ENCODE peak calls at places on chromosomes 11 and 22, in nine cellular contexts. A is uterus, D is mammary epithelial cell, V is cardiac muscle cell, K is right lobe of liver, G is heart left ventricle, M is SK-N-SH, R is IMR-90, B is astrocyte. O is an unnamed sample.

GRCh38 chr11:79973701-79974626 is 533.1 kb upstream of the TENM4 start:
- DNase-seq in M (no peak), A (no peak), V (peak; percentile 19), D (peak; percentile 3), B (no peak), G (no peak), K (no peak), R (peak; percentile 31), O (no peak)

GRCh38 chr11:114296190-114296978 is at the start of gene NNMT:
- DNase-seq in R (peak; percentile 97), B (peak; percentile 98), M (no peak), G (peak; percentile 81), V (no peak), K (peak; percentile 78), D (peak; percentile 89), A (peak; percentile 85), O (peak; percentile 63)

GRCh38 chr11:32056445-32056844 is 34.4 kb upstream of the RCN1 start:
- DNase-seq in A (no peak), D (peak; percentile 57), V (no peak), K (no peak), B (peak; percentile 56), M (no peak), R (no peak), G (no peak), O (no peak)

GRCh38 chr11:106344392-106344791 is 266.9 kb downstream of the AASDHPPT start:
- DNase-seq in A (no peak), B (peak; percentile 53), D (peak; percentile 5), M (no peak), G (no peak), R (peak; percentile 75), K (no peak), V (no peak), O (no peak)

GRCh38 chr22:44761025-44761424 is 8.7 kb downstream of the ARHGAP8 start:
- DNase-seq in G (no peak), D (no peak), R (no peak), B (no peak), K (no peak), V (no peak), A (no peak), M (no peak), O (no peak)

GRCh38 chr11:82494988-82495432 is 238.7 kb downstream of the FAM181B start:
- DNase-seq in K (no peak), V (peak; percentile 26), M (peak; percentile 22), A (no peak), R (no peak), G (no peak), D (peak; percentile 4), B (no peak), O (no peak)

GRCh38 chr11:73996161-73996747 is 12.6 kb downstream of the UCP3 start:
- DNase-seq in K (no peak), R (no peak), D (no peak), M (no peak), A (no peak), G (no peak), B (no peak), V (no peak), O (no peak)

GRCh38 chr11:41486436-41486835 is 27.0 kb upstream of the LRRC4C start:
- DNase-seq in R (no peak), B (peak; percentile 52), G (no peak), K (no peak), A (no peak), D (peak; percentile 57), M (no peak), V (no peak), O (no peak)

GRCh38 chr11:82867495-82868082 is 32.6 kb downstream of the PRCP start:
- DNase-seq in G (peak; percentile 58), A (peak; percentile 89), V (peak; percentile 95), B (peak; percentile 57), D (peak; percentile 44), R (peak; percentile 76), M (peak; percentile 62), K (peak; percentile 35), O (peak; percentile 80)

GRCh38 chr11:58829736-58830135 is 14.8 kb downstream of the GLYATL2 start:
- DNase-seq in V (no peak), A (no peak), R (peak; percentile 78), M (no peak), G (no peak), D (peak; percentile 86), K (no peak), B (peak; percentile 73), O (no peak)

GRCh38 chr11:116240661-116241060 is 532.1 kb downstream of the BUD13 start:
- DNase-seq in G (no peak), D (no peak), V (no peak), M (no peak), K (no peak), R (no peak), A (no peak), B (no peak), O (no peak)

GRCh38 chr11:114321621-114322257 is 25.5 kb downstream of the NNMT start:
- DNase-seq in R (peak; percentile 91), A (peak; percentile 60), K (no peak), M (no peak), D (peak; percentile 76), V (no peak), B (peak; percentile 92), G (no peak), O (no peak)

GRCh38 chr22:27307545-27308279 is 493.8 kb downstream of the MN1 start:
- DNase-seq in V (no peak), K (no peak), G (no peak), D (no peak), R (no peak), M (no peak), A (no peak), B (no peak), O (no peak)

GRCh38 chr22:36867695-36868094 is 6.9 kb downstream of the NCF4 start:
- DNase-seq in D (no peak), A (no peak), M (no peak), B (no peak), V (no peak), G (no peak), K (no peak), R (no peak), O (no peak)

GRCh38 chr22:36864454-36865215 is 3.8 kb downstream of the NCF4 start:
- DNase-seq in V (no peak), M (no peak), B (no peak), K (no peak), A (no peak), G (no peak), R (no peak), D (no peak), O (no peak)

GRCh38 chr22:36863281-36863680 is 2.5 kb downstream of the NCF4 start:
- DNase-seq in D (no peak), M (no peak), B (no peak), A (no peak), G (no peak), R (no peak), V (no peak), K (no peak), O (no peak)

GRCh38 chr22:36863979-36864378 is 3.2 kb downstream of the NCF4 start:
- DNase-seq in A (no peak), V (no peak), B (no peak), M (no peak), K (no peak), G (no peak), D (no peak), R (no peak), O (no peak)

DNA sequence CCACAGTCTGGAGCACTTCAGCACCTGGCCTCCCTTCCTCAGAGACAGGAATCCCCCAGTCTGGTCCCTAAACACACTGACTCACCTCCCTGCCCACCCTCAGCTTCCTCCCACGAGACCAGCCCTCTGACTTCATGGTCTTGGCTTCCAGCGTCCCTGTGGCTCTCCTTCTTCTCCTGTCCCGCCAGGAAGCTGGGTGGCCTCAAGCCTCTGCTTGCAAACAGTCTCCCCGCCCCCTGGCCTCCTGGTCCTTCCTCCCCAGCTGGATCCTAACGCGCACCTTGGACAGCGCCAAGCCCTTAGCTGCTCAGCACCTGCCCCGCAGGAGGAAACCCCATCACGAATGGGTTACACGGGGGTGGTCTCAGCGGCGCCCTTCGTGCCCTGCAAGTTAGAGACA is 4.5 kb downstream of the NCF4 start:
- DNase-seq in G (no peak), M (no peak), K (no peak), B (no peak), A (no peak), V (peak; percentile 61), D (peak; percentile 25), R (no peak), O (no peak)
- H3K4me1 ChIP-seq in G (no peaks in the 10 kb centered on the region), M (no peaks in the 10 kb centered on the region), K (no peaks in the 10 kb centered on the region), B (no peaks in the 10 kb centered on the region), A (no peaks in the 10 kb centered on the region), V (no peaks in the 10 kb centered on the region), D (peaks cover 9% of the 10 kb centered on the region), R (no peaks in the 10 kb centered on the region), O (no peaks in the 10 kb centered on the region)

DNA sequence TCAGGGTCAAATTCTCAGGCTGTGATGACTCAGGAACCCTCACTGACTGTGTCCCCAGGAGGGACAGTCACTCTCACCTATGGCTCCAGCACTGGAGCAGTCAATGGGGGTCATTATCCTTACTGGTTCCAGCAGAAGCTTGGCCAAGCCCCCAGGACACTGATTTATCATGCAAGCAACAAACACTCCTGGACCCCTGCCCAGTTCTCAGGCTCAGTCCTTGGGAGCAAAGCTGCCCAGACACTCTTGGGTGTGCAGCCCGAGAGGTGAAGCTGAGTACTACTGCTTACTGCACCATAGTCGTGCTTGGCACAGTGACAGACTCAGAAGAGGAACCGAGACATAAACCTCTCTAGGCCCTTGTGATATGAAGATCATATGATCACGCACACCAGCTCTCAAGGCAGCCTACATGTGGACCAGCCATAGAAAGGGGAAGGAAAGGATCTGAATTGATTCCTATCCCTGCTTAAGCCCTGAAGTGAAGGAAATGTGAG is 58.2 kb downstream of the ZNF280B start:
- DNase-seq in D (no peak), G (no peak), K (no peak), M (no peak), R (no peak), V (no peak), B (no peak), A (no peak), O (peak; percentile 35)
- TF ChIP-seq CTCF in D (no peak), G (no peak), K (no peak), M (no peak), R (no peak), V (no peak), B (no peak), A (no peak), O (no peak)

DNA sequence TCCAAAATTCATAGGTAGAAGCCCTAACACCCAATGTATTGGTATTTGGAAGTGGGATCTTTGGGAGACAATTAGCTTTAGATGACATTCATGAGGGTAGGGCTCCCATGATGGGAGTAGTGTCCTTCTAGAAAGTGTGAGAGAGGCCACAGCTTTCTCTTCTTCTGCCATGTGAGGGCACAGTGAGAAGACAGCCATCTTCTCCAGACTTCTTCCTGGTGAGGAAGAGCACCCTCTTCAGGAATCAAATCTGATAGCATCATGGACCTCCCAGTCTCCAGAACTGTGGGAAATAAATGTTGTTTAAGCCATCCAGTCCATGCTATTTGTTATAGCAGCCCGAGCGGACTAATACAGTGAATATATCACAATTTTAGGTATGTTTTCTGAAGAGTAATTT is 96.9 kb downstream of the CNTN5 start:
- DNase-seq in G (no peak), M (no peak), K (no peak), D (no peak), V (no peak), R (no peak), A (no peak), B (no peak), O (no peak)
- H3K27ac ChIP-seq in G (no peak overlapping the region), M (no peak overlapping the region), K (no peak overlapping the region), D (no peak overlapping the region), V (no peak overlapping the region), R (no peak overlapping the region), A (no peak overlapping the region), B (no peak overlapping the region), O (no peak overlapping the region)

DNA sequence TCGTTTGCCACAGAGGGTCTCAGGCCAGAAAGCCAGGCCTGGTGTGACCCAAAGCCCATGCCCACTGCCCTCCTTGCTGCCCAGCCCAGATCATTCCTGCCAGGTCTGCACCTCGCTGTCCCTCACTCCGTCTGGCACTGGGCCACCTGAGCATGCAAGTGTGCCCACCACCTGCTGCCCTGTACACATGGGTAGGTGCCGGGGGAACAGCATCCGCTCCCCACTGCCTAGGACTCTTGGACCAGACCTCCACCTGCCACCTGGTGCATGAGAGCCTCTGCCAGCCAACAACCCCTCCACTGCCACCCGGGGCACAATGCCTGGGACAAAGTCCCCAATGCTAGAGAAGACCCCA is 12.5 kb downstream of the MGAT3 start:
- DNase-seq in G (no peak), R (no peak), D (no peak), B (no peak), V (no peak), M (no peak), A (no peak), K (no peak), O (no peak)
- H3K4me1 ChIP-seq in G (peaks cover 88% of the 10 kb centered on the region), R (peaks cover 28% of the 10 kb centered on the region), D (peaks cover 7% of the 10 kb centered on the region), B (peaks cover 20% of the 10 kb centered on the region), V (peaks cover 53% of the 10 kb centered on the region), M (peaks cover 8% of the 10 kb centered on the region), A (no peaks in the 10 kb centered on the region), K (no peaks in the 10 kb centered on the region), O (no peaks in the 10 kb centered on the region)

O was measured in lung.